ENCODE peak calls at places on chromosomes 4 and X, in ten cellular contexts. H is fibroblast of mammary gland, B is stomach, M is body of pancreas, J is fibroblast of lung, P is mucosa of descending colon, R is choroid plexus epithelial cell, A is AG04450, Q is retinal pigment epithelial cell, E is lung. G is an unnamed sample.

GRCh38 chr4:174038481-174038880 is 245.0 kb downstream of the FBXO8 start:
- DNase-seq in H (no peak), B (no peak), M (no peak), J (no peak), P (no peak), R (no peak), A (no peak), Q (no peak), E (no peak), G (no peak)

GRCh38 chr4:179399054-179399782 is 1957.0 kb upstream of the AGA start:
- DNase-seq in H (no peak), B (no peak), M (no peak), J (no peak), P (no peak), R (no peak), A (no peak), Q (no peak), E (no peak), G (no peak)

GRCh38 chrX:63434665-63435064 is 83.5 kb upstream of the SPIN4 start:
- DNase-seq in H (peak), B (no peak), M (peak), J (no peak), P (peak), R (no peak), A (no peak), Q (no peak), E (no peak), G (no peak)

GRCh38 chrX:19886888-19887531 is 390 bp downstream of the SH3KBP1 start:
- DNase-seq in H (no peak), B (peak), M (peak), J (no peak), P (no peak), R (no peak), A (no peak), Q (no peak), E (no peak), G (no peak)

GRCh38 chrX:21158678-21159077 is 215.5 kb upstream of the CNKSR2 start:
- DNase-seq in H (no peak), B (no peak), M (no peak), J (no peak), P (no peak), R (no peak), A (no peak), Q (no peak), E (no peak), G (no peak)

GRCh38 chr4:41334182-41334581 is 77.5 kb downstream of the UCHL1 start:
- DNase-seq in H (no peak), B (no peak), M (peak), J (no peak), P (peak), R (no peak), A (no peak), Q (no peak), E (peak), G (no peak)

GRCh38 chr4:42515156-42515884 is 118.0 kb downstream of the SHISA3 start:
- DNase-seq in H (peak), B (no peak), M (no peak), J (peak), P (no peak), R (peak), A (no peak), Q (no peak), E (no peak), G (peak)

GRCh38 chr4:161704653-161705052 is 459.1 kb downstream of the FSTL5 start:
- DNase-seq in H (no peak), B (no peak), M (no peak), J (no peak), P (no peak), R (no peak), A (no peak), Q (no peak), E (no peak), G (no peak)

GRCh38 chrX:107684956-107685385 is 56.7 kb downstream of the PRPS1 start:
- DNase-seq in H (peak), B (peak), M (peak), J (peak), P (peak), R (peak), A (no peak), Q (no peak), E (peak), G (peak)

GRCh38 chr4:148065069-148065468 is 333.2 kb downstream of the ARHGAP10 start:
- DNase-seq in H (peak), B (no peak), M (no peak), J (peak), P (no peak), R (peak), A (peak), Q (peak), E (no peak), G (peak)

GRCh38 chrX:107709266-107709795 is 66.3 kb downstream of the TSC22D3 start:
- DNase-seq in H (no peak), B (no peak), M (no peak), J (no peak), P (no peak), R (no peak), A (no peak), Q (no peak), E (no peak), G (no peak)

GRCh38 chr4:98027827-98028226 is 115.4 kb downstream of the STPG2 start:
- DNase-seq in H (peak), B (no peak), M (no peak), J (no peak), P (no peak), R (peak), A (no peak), Q (peak), E (no peak), G (peak)

GRCh38 chrX:9871871-9872270 is 85.6 kb downstream of the SHROOM2 start:
- DNase-seq in H (no peak), B (no peak), M (no peak), J (peak), P (no peak), R (no peak), A (no peak), Q (no peak), E (no peak), G (no peak)

GRCh38 chr4:3788366-3788660 is 22.1 kb downstream of the ADRA2C start:
- DNase-seq in H (no peak), B (no peak), M (no peak), J (no peak), P (no peak), R (no peak), A (no peak), Q (no peak), E (no peak), G (no peak)

GRCh38 chr4:91826186-91826585 is 477.6 kb upstream of the GRID2 start:
- DNase-seq in H (no peak), B (no peak), M (no peak), J (no peak), P (no peak), R (peak), A (no peak), Q (no peak), E (no peak), G (peak)

GRCh38 chr4:20356565-20356964 is 104.9 kb downstream of the SLIT2 start:
- DNase-seq in H (no peak), B (no peak), M (no peak), J (peak), P (no peak), R (peak), A (no peak), Q (peak), E (no peak), G (peak)

GRCh38 chrX:129123795-129124194 is 399.5 kb downstream of the SMARCA1 start:
- DNase-seq in H (no peak), B (no peak), M (no peak), J (no peak), P (no peak), R (no peak), A (no peak), Q (no peak), E (no peak), G (no peak)

DNA sequence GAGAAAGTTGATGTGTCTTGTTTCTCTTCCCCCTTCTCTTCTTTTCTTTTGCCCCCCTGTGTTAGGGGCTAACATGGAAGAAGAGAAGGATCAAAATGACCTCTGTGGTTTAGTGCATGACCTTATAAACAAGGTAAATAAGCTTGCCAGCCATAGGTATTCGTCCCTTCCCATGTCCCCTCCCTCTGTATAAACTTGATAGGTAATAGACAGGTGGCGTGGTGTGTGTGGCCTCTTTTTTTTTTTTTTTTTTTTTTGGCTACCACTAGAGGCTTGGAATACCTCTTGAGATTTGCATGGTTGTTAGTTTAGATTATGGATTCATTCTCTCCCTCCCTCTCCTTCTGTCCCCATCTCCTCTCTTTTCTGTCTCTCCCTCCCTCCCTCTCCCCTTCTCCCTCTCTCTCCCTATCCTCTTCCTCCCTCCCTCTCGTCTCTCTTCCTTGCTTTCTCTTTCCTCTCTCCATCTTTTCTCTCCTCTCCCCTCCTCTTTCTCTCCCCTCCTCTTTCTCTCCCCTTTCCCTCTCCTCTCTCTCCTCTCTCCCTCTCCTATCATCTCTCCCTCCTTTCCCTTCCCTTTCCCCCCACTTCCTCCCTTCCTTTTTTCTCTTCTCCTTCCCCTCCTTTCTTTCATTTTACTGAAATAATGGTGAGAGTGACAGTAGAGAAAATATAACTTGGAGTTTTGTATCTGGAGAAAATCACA is 134.4 kb downstream of the AFF1 start:
- DNase-seq in H (no peak), B (no peak), M (no peak), J (no peak), P (no peak), R (no peak), A (no peak), Q (no peak), E (no peak), G (no peak)
- H3K4me3 ChIP-seq in H (no peak), B (no peak), M (no peak), J (no peak), P (no peak), R (no peak), A (no peak), Q (no peak), E (no peak), G (no peak)

DNA sequence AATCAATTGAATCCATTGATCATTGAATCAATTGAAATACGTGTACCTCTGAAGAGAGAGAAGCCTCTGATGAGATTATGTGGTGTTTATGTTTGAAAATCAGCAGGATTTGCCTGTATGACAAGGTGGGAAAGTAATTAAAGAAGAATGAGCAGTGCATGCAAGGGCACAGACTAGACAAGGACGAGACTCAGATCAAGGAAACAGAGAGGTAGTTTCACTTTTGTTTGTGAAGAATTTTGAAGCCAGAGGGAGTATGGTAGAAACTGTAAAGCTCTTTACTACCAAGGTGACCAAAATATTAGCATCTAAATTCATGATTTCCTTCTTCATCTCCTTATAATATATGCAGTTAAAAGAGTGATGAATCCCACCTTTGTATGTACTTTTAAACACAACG is 1830.0 kb upstream of the IGFBP7 start:
- DNase-seq in H (no peak), B (no peak), M (no peak), J (no peak), P (no peak), R (no peak), A (no peak), Q (no peak), E (no peak), G (no peak)
- H3K4me3 ChIP-seq in H (no peak), B (no peak), M (no peak), J (no peak), P (no peak), R (no peak), A (no peak), Q (no peak), E (no peak), G (no peak)

GRCh38 chrX:112877771-112878173 is 37.1 kb upstream of the AMOT start:
- DNase-seq in H (no peak), B (no peak), M (no peak), J (no peak), P (no peak), R (no peak), A (no peak), Q (no peak), E (no peak), G (no peak)

GRCh38 chrX:112874140-112874539 is 33.5 kb upstream of the AMOT start:
- DNase-seq in H (peak), B (no peak), M (no peak), J (peak), P (no peak), R (no peak), A (no peak), Q (no peak), E (no peak), G (no peak)

DNA sequence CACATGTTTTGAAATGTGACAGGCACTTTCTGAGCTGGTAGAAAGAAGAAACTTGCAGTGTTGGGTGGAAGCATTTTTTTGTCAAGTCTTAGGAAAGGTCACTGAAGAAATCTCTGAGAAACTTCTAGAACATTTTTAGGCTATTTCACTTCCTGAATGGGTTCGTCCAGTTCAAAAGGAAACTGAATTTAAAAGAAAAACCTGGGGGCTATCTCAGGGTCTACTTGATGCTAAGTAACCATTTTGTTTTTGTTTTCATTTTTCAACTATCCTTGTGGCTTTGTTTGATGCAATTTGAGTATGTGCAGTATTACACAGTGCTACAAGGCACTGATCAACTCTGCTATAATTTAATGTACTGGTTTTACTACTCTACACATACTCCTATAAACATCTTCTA is 34.0 kb upstream of the AMOT start:
- DNase-seq in H (no peak), B (no peak), M (no peak), J (no peak), P (no peak), R (no peak), A (no peak), Q (no peak), E (no peak), G (no peak)
- H3K4me3 ChIP-seq in H (no peak), B (no peak), M (no peak), J (no peak), P (no peak), R (no peak), A (no peak), Q (no peak), E (no peak), G (no peak)

DNA sequence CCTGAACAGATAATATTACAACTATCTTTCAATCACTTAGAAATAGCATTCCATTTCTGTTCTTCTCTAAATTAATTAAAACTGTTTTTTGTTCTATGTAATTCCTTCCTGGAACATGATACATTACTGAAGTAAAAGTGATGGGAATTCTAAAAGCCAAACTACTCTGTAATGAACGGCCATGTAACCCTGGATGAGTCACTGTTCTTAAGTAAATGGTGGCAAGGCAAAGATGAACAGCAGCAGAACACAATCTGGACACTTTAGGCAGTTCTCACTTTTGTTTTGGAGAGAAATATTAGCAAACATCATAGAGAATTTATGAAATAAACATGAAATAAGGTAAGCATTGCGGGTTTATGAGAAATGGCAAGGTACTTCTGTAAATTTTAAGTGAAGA is 1.2 kb upstream of the GPR82 start:
- DNase-seq in H (peak), B (no peak), M (no peak), J (peak), P (no peak), R (peak), A (peak), Q (no peak), E (no peak), G (peak)
- H3K4me3 ChIP-seq in H (no peak), B (no peak), M (no peak), J (no peak), P (no peak), R (no peak), A (no peak), Q (no peak), E (no peak), G (no peak)

GRCh38 chrX:154327026-154327820 is 31.6 kb downstream of the TKTL1 start:
- DNase-seq in H (no peak), B (no peak), M (no peak), J (no peak), P (no peak), R (no peak), A (no peak), Q (no peak), E (no peak), G (peak)
- H3K4me3 ChIP-seq in H (no peak), B (no peak), M (no peak), J (no peak), P (no peak), R (no peak), A (no peak), Q (no peak), E (no peak), G (no peak)

GRCh38 chrX:154476821-154477220 is 2.3 kb downstream of the LAGE3 start:
- DNase-seq in H (no peak), B (no peak), M (no peak), J (no peak), P (no peak), R (no peak), A (no peak), Q (no peak), E (no peak), G (no peak)

GRCh38 chrX:154478728-154479622 is at the start of gene LAGE3:
- DNase-seq in H (peak), B (peak), M (peak), J (peak), P (peak), R (peak), A (peak), Q (peak), E (peak), G (peak)

GRCh38 chrX:154481911-154482601 is 3.0 kb upstream of the LAGE3 start:
- DNase-seq in H (no peak), B (no peak), M (no peak), J (no peak), P (no peak), R (no peak), A (no peak), Q (no peak), E (no peak), G (no peak)

GRCh38 chrX:154481195-154481594 is 2.1 kb upstream of the LAGE3 start:
- DNase-seq in H (no peak), B (no peak), M (no peak), J (no peak), P (no peak), R (no peak), A (no peak), Q (no peak), E (no peak), G (no peak)

GRCh38 chrX:154477891-154478477 is 1.1 kb downstream of the LAGE3 start:
- DNase-seq in H (no peak), B (no peak), M (no peak), J (no peak), P (no peak), R (no peak), A (no peak), Q (no peak), E (no peak), G (no peak)
- H3K4me3 ChIP-seq in H (peak), B (peak), M (no peak), J (peak), P (no peak), R (peak), A (peak), Q (peak), E (peak), G (peak)

GRCh38 chr4:152456609-152457008 is 79.3 kb downstream of the FBXW7 start:
- DNase-seq in H (no peak), B (no peak), M (no peak), J (no peak), P (no peak), R (peak), A (no peak), Q (no peak), E (no peak), G (no peak)

GRCh38 chr4:152460488-152460887 is 75.4 kb downstream of the FBXW7 start:
- DNase-seq in H (peak), B (no peak), M (no peak), J (peak), P (no peak), R (peak), A (peak), Q (no peak), E (no peak), G (peak)

GRCh38 chr4:152462047-152462446 is 73.8 kb downstream of the FBXW7 start:
- DNase-seq in H (no peak), B (no peak), M (no peak), J (no peak), P (no peak), R (no peak), A (no peak), Q (no peak), E (no peak), G (no peak)

GRCh38 chr4:152459326-152459725 is 76.6 kb downstream of the FBXW7 start:
- DNase-seq in H (no peak), B (no peak), M (no peak), J (no peak), P (no peak), R (no peak), A (no peak), Q (no peak), E (no peak), G (no peak)

DNA sequence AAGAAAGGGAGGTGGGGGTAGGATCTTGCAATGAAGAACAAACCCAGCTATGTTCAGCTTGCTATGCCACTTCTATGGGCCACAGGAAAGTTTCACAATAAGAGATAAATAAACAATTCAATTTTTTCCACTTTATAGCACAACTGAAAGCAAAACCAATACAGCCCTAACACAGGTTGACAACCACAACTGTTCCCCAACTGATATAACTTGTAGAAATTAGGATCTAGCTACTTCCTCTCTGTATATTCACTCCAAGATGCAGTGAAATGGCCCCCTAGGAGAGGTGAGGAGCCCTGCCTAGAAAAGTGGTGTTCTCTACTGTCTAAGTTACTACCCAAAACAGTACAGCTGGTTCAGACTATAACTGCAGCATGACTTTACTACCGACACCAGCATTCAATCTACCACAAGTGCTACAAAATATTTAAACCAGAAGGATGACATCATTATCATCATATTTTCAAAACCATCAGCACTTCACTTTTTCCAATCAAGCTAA is 77.0 kb downstream of the FBXW7 start:
- DNase-seq in H (no peak), B (no peak), M (no peak), J (peak), P (no peak), R (peak), A (no peak), Q (no peak), E (no peak), G (no peak)
- H3K4me3 ChIP-seq in H (no peak), B (no peak), M (no peak), J (no peak), P (no peak), R (no peak), A (no peak), Q (no peak), E (no peak), G (no peak)

G was measured in astrocyte of the spinal cord.